ENCODE peak calls at places on chromosome 1, in ten cellular contexts. E is head of caudate nucleus; W is lung; J is caudate nucleus; C is retina; X is activated naive CD4-positive, alpha-beta T cell treated with anti-CD3 and anti-CD28 coated beads, Interleukin-2, amount 10 ng/mL, durations not matched to agents 7 days and 5 days; Z is activated CD4-positive, alpha-beta T cell treated with anti-CD3 and anti-CD28 coated beads, Interleukin-2, amount 50 U/mL, for 1 hour; R is RCC 7860; L is stimulated activated CD4-positive, alpha-beta T cell treated with anti-CD3 and anti-CD28 coated beads, Interleukin-4, amount 100 ng/mL, for 1 hour; Y is HEK293T. S is an unnamed sample.

GRCh38 chr1:29180497-29181412 is 945 bp downstream of the SRSF4 start:
- DNase-seq in E (no peak), W (no peak), J (no peak), C (no peak), X (peak), Z (peak), R (no peak), L (no peak), Y (no peak), S (no peak)

GRCh38 chr1:10724948-10725852 is 71.2 kb downstream of the CASZ1 start:
- DNase-seq in E (peak), W (peak), J (no peak), C (no peak), X (no peak), Z (no peak), R (no peak), L (no peak), Y (no peak), S (peak)

GRCh38 chr1:218715961-218716669 is 371.0 kb downstream of the TGFB2 start:
- DNase-seq in E (no peak), W (no peak), J (no peak), C (no peak), X (no peak), Z (no peak), R (no peak), L (no peak), Y (no peak), S (peak)

GRCh38 chr1:57164584-57164983 is 198.8 kb upstream of the C8B start:
- DNase-seq in E (no peak), W (no peak), J (no peak), C (no peak), X (no peak), Z (no peak), R (no peak), L (no peak), Y (no peak), S (no peak)

GRCh38 chr1:20767271-20767670 is 19.8 kb downstream of the HP1BP3 start:
- DNase-seq in E (no peak), W (no peak), J (no peak), C (no peak), X (no peak), Z (no peak), R (no peak), L (no peak), Y (no peak), S (no peak)

GRCh38 chr1:42035205-42035829 is 116.6 kb upstream of the HIVEP3 start:
- DNase-seq in E (peak), W (peak), J (peak), C (peak), X (peak), Z (no peak), R (peak), L (no peak), Y (peak), S (peak)

GRCh38 chr1:3352084-3352951 is 102.1 kb upstream of the ARHGEF16 start:
- DNase-seq in E (no peak), W (no peak), J (no peak), C (peak), X (no peak), Z (no peak), R (no peak), L (no peak), Y (peak), S (peak)

GRCh38 chr1:209630383-209631219 is 21.6 kb downstream of the LAMB3 start:
- DNase-seq in E (no peak), W (no peak), J (no peak), C (no peak), X (no peak), Z (no peak), R (no peak), L (no peak), Y (no peak), S (no peak)

GRCh38 chr1:160083968-160084770 is 2.8 kb downstream of the KCNJ9 start:
- DNase-seq in E (no peak), W (peak), J (no peak), C (peak), X (peak), Z (peak), R (no peak), L (peak), Y (no peak), S (no peak)